ENCODE peak calls at places on chromosomes 5 and 9, in four cellular contexts. W is IMR-90, P is WERI-Rb-1, T is RWPE1. N is an unnamed sample.

GRCh38 chr9:22739712-22740111 is 293.1 kb downstream of the DMRTA1 start:
- DNase-seq in P (no peak), W (no peak), T (no peak), N (no peak)

GRCh38 chr5:88967633-88968585 is 84.9 kb upstream of the MEF2C start:
- DNase-seq in W (no peak), P (no peak), T (no peak), N (no peak)

GRCh38 chr5:110063640-110064592 is 374.2 kb downstream of the MAN2A1 start:
- DNase-seq in W (no peak), T (no peak), P (no peak), N (no peak)

GRCh38 chr9:16510506-16510905 is 360.0 kb downstream of the BNC2 start:
- DNase-seq in P (no peak), W (no peak), T (no peak), N (no peak)

GRCh38 chr9:133406480-133407307 is 11.1 kb downstream of the REXO4 start:
- DNase-seq in T (no peak), W (peak; percentile 70), P (peak; percentile 79), N (peak; percentile 85)

GRCh38 chr5:79806741-79807140 is 117.1 kb downstream of the CMYA5 start:
- DNase-seq in W (no peak), T (no peak), P (no peak), N (no peak)

GRCh38 chr9:86413966-86414880 is 60.0 kb upstream of the TUT7 start:
- DNase-seq in P (no peak), W (peak; percentile 50), T (peak; percentile 54), N (no peak)

GRCh38 chr5:136249678-136250266 is 56.8 kb upstream of the SMIM32 start:
- DNase-seq in W (peak; percentile 70), T (peak; percentile 68), P (peak; percentile 75), N (peak; percentile 69)

GRCh38 chr5:170846416-170846815 is 15.4 kb upstream of the RANBP17 start:
- DNase-seq in P (no peak), T (no peak), W (no peak), N (no peak)

GRCh38 chr5:170266570-170267379 is 30.8 kb downstream of the LCP2 start:
- DNase-seq in P (no peak), T (no peak), W (no peak), N (no peak)

GRCh38 chr9:95379630-95380029 is 62.1 kb upstream of the FANCC start:
- DNase-seq in W (no peak), P (no peak), T (no peak), N (no peak)

GRCh38 chr5:132678735-132679134 is 4.9 kb downstream of the IL4 start:
- DNase-seq in T (no peak), P (no peak), W (no peak), N (no peak)

GRCh38 chr5:1737790-1738405 is 61.7 kb downstream of the MRPL36 start:
- DNase-seq in W (peak; percentile 13), P (peak; percentile 52), T (peak; percentile 54), N (peak; percentile 32)

GRCh38 chr9:33011857-33012256 is 10.4 kb upstream of the APTX start:
- DNase-seq in W (no peak), P (no peak), T (no peak), N (no peak)

GRCh38 chr5:97752871-97753270 is 569.8 kb upstream of the RIOK2 start:
- DNase-seq in T (no peak), P (no peak), W (peak; percentile 6), N (no peak)

GRCh38 chr9:99722852-99723251 is 98.8 kb upstream of the NR4A3 start:
- DNase-seq in T (no peak), W (no peak), P (no peak), N (no peak)

GRCh38 chr5:172594431-172594830 is 46.6 kb upstream of the NEURL1B start:
- DNase-seq in W (no peak), T (no peak), P (no peak), N (no peak)

GRCh38 chr5:4873656-4874055 is 266.5 kb upstream of the ADAMTS16 start:
- DNase-seq in P (no peak), T (no peak), W (no peak), N (no peak)

GRCh38 chr5:139473105-139473504 is 2.3 kb downstream of the SMIM33 start:
- DNase-seq in T (no peak), P (peak; percentile 40), W (no peak), N (peak; percentile 51)

GRCh38 chr9:120735009-120735408 is 20.7 kb upstream of the MEGF9 start:
- DNase-seq in T (no peak), P (no peak), W (no peak), N (no peak)

GRCh38 chr9:112012026-112012902 is 115.7 kb downstream of the UGCG start:
- DNase-seq in T (peak; percentile 93), W (peak; percentile 95), P (no peak), N (no peak)

GRCh38 chr5:60687927-60688720 is 11.8 kb downstream of the DEPDC1B start:
- DNase-seq in P (peak; percentile 21), W (peak; percentile 75), T (peak; percentile 45), N (no peak)

GRCh38 chr5:128559300-128560297 is 21.6 kb upstream of the FBN2 start:
- DNase-seq in W (peak; percentile 50), P (no peak), T (peak; percentile 74), N (no peak)

GRCh38 chr5:1760656-1761452 is 38.8 kb downstream of the MRPL36 start:
- DNase-seq in T (no peak), P (peak; percentile 3), W (no peak), N (no peak)

GRCh38 chr5:124859027-124859426 is 112.6 kb upstream of the ZNF608 start:
- DNase-seq in T (no peak), P (no peak), W (no peak), N (no peak)

GRCh38 chr5:37838152-37838932 is 1.5 kb downstream of the GDNF start:
- DNase-seq in P (peak; percentile 61), T (no peak), W (peak; percentile 30), N (peak; percentile 36)

GRCh38 chr9:15670884-15671283 is 118.0 kb downstream of the CCDC171 start:
- DNase-seq in T (no peak), W (no peak), P (no peak), N (no peak)

GRCh38 chr5:117077142-117077541 is 502.5 kb upstream of the SEMA6A start:
- DNase-seq in P (no peak), W (no peak), T (no peak), N (no peak)

GRCh38 chr5:141654298-141654697 is 3.1 kb upstream of the FCHSD1 start:
- DNase-seq in T (no peak), P (no peak), W (peak; percentile 91), N (no peak)

GRCh38 chr9:73152953-73153352 is 1.3 kb downstream of the ANXA1 start:
- DNase-seq in T (no peak), W (no peak), P (no peak), N (no peak)

GRCh38 chr5:135977375-135977928 is 22.7 kb upstream of the LECT2 start:
- DNase-seq in T (no peak), W (peak; percentile 30), P (peak; percentile 32), N (peak; percentile 78)

GRCh38 chr5:1034421-1034905 is 25.9 kb downstream of the NKD2 start:
- DNase-seq in T (no peak), W (no peak), P (no peak), N (peak; percentile 1)

GRCh38 chr9:27292646-27293045 is 4.3 kb downstream of the EQTN start:
- DNase-seq in P (peak; percentile 70), W (peak; percentile 7), T (no peak), N (no peak)

GRCh38 chr5:30502277-30502676 is 691.2 kb upstream of the CDH6 start:
- DNase-seq in P (no peak), W (peak; percentile 52), T (peak; percentile 13), N (no peak)

GRCh38 chr9:108727580-108728056 is 128.2 kb downstream of the ACTL7B start:
- DNase-seq in W (no peak), P (no peak), T (no peak), N (no peak)

GRCh38 chr9:96383165-96383939 is at the start of gene SLC35D2:
- DNase-seq in W (peak; percentile 32), T (peak; percentile 79), P (no peak), N (peak; percentile 75)

DNA sequence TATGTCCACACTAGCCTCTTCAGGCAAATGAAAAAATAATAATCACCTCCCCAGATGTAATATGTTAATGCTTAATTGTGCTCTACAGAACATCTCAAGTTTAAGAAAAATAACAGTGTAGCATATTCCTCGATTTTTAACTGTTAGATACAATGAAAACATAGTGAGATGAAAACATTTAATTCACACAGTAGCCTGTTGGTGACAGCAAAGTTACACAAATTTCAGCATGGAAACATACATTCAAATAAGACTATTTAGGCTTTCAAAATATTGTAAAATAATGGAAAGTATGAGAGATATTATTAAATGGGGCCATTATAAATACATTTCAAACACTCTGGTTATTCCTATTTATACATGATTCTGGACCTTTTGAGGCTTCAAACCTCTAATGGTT is 543.1 kb downstream of the MAT2B start:
- DNase-seq in W (peak; percentile 44), T (no peak), P (no peak), N (no peak)
- TF ChIP-seq CTCF in W (peak; percentile 54), T (peak; percentile 52), P (no peak), N (no peak)

GRCh38 chr9:29740518-29740917 is 2167.2 kb upstream of the C9orf72 start:
- DNase-seq in W (no peak), T (no peak), P (no peak), N (no peak)
- TF ChIP-seq CTCF in W (no peak), T (no peak), P (no peak), N (no peak)

GRCh38 chr5:93120048-93120447 is 461.0 kb downstream of the NR2F1-AS1 start:
- DNase-seq in W (no peak), P (no peak), T (no peak), N (no peak)

GRCh38 chr5:93120771-93121170 is 460.2 kb downstream of the NR2F1-AS1 start:
- DNase-seq in W (no peak), T (no peak), P (no peak), N (no peak)

GRCh38 chr5:93117753-93118531 is 463.1 kb downstream of the NR2F1-AS1 start:
- DNase-seq in T (no peak), P (no peak), W (peak; percentile 77), N (no peak)

GRCh38 chr5:93126634-93127033 is 454.4 kb downstream of the NR2F1-AS1 start:
- DNase-seq in P (no peak), T (no peak), W (peak; percentile 72), N (no peak)

DNA sequence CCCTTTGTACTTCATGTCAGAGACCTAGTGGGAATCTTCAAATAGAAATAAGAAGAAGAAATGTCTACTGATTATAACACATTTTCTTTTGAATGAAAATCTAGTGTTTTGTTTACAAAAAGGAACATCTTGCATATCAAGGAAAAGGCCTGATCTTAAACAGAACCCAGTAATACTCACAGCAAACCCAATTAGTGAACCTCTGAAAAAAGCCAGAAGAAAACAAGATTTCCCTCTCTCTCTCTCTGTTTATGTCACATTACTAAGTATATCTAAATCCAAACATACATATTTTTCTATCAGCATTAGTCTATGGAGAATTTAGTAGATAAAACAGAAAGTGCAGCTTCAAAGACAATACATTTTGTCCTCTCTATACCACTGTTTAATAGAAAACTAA is 457.9 kb downstream of the NR2F1-AS1 start:
- DNase-seq in P (no peak), W (no peak), T (no peak), N (no peak)
- TF ChIP-seq CTCF in P (no peak), W (no peak), T (no peak), N (no peak)

GRCh38 chr9:20280330-20280729 is 342.0 kb downstream of the MLLT3 start:
- DNase-seq in P (no peak), T (no peak), W (no peak), N (no peak)
- TF ChIP-seq CTCF in P (peak; percentile 27), T (no peak), W (no peak), N (no peak)

N was measured in nephron progenitor cell.